ENCODE peak calls at places on chromosomes 16 and 17, in six cellular contexts. D is cardiac muscle cell, S is AG04450, G is DMS79, C is GM04503, Z is HCT116. U is an unnamed sample.

GRCh38 chr17:45293413-45294211 is 23.2 kb downstream of the MAP3K14 start:
- DNase-seq in D (peak; percentile 90), S (peak; percentile 65), G (no peak), C (peak; percentile 82), Z (peak; percentile 65), U (peak; percentile 81)

GRCh38 chr17:17647521-17648178 is 33.6 kb upstream of the RAI1 start:
- DNase-seq in D (no peak), S (no peak), G (no peak), C (no peak), Z (no peak), U (no peak)

GRCh38 chr17:44881145-44881544 is 18.1 kb downstream of the EFTUD2 start:
- DNase-seq in D (no peak), S (no peak), G (no peak), C (no peak), Z (no peak), U (no peak)

GRCh38 chr17:82788206-82789001 is 36.5 kb downstream of the TBCD start:
- DNase-seq in D (no peak), S (no peak), G (no peak), C (no peak), Z (no peak), U (no peak)

GRCh38 chr16:87178177-87178863 is 138.9 kb downstream of the C16orf95 start:
- DNase-seq in D (peak; percentile 49), S (no peak), G (no peak), C (no peak), Z (no peak), U (no peak)

GRCh38 chr16:31149332-31149731 is 534 bp downstream of the PRSS36 start:
- DNase-seq in D (no peak), S (no peak), G (no peak), C (no peak), Z (no peak), U (no peak)

GRCh38 chr17:56977673-56978395 is at the start of gene SCPEP1:
- DNase-seq in D (peak; percentile 80), S (peak; percentile 44), G (peak; percentile 45), C (peak; percentile 12), Z (peak; percentile 60), U (peak; percentile 64)

GRCh38 chr17:65576939-65577338 is 15.5 kb upstream of the AXIN2 start:
- DNase-seq in D (no peak), S (no peak), G (no peak), C (no peak), Z (no peak), U (no peak)

GRCh38 chr16:50635505-50636392 is 45.4 kb downstream of the SNX20 start:
- DNase-seq in D (no peak), S (no peak), G (no peak), C (no peak), Z (peak; percentile 8), U (no peak)

GRCh38 chr16:88854306-88855111 is 2.2 kb downstream of the GALNS start:
- DNase-seq in D (no peak), S (no peak), G (no peak), C (no peak), Z (no peak), U (no peak)

GRCh38 chr16:16099320-16099719 is 124.0 kb downstream of the ABCC6 start:
- DNase-seq in D (no peak), S (no peak), G (no peak), C (no peak), Z (no peak), U (no peak)

GRCh38 chr17:64073771-64074703 is 53.6 kb upstream of the ICAM2 start:
- DNase-seq in D (no peak), S (no peak), G (no peak), C (no peak), Z (no peak), U (no peak)

GRCh38 chr16:521381-522210 is 5.9 kb upstream of the CAPN15 start:
- DNase-seq in D (no peak), S (no peak), G (no peak), C (no peak), Z (no peak), U (no peak)

GRCh38 chr16:22316411-22316811 is 19.2 kb downstream of the POLR3E start:
- DNase-seq in D (no peak), S (no peak), G (no peak), C (no peak), Z (no peak), U (no peak)

U was measured in bronchial epithelial cell.